ENCODE peak calls at places on chromosomes 16 and 17, in four cellular contexts. O is memory B cell, B is substantia nigra, X is fibroblast of gingiva. N is an unnamed sample.

GRCh38 chr17:80476877-80477646 is 655 bp upstream of the NPTX1 start:
- DNase-seq in X (no peak), B (no peak), O (peak), N (no peak)

GRCh38 chr17:68507581-68507980 is 4.6 kb upstream of the PRKAR1A start:
- DNase-seq in O (no peak), B (no peak), X (no peak), N (no peak)

GRCh38 chr17:146546-146945 is 9.2 kb downstream of the SCGB1C2 start:
- DNase-seq in O (peak), X (no peak), B (no peak), N (no peak)

GRCh38 chr16:9837481-9837880 is 344.7 kb downstream of the GRIN2A start:
- DNase-seq in X (no peak), B (no peak), O (no peak), N (no peak)

GRCh38 chr17:39951924-39952664 is 10.7 kb upstream of the GSDMA start:
- DNase-seq in X (no peak), B (no peak), O (no peak), N (no peak)

GRCh38 chr16:69187387-69187890 is 475 bp downstream of the SNTB2 start:
- DNase-seq in B (no peak), X (peak), O (peak), N (no peak)

GRCh38 chr17:49987681-49988441 is 7.2 kb downstream of the DLX3 start:
- DNase-seq in O (no peak), X (peak), B (no peak), N (no peak)

GRCh38 chr17:19897108-19897854 is 29.5 kb upstream of the ULK2 start:
- DNase-seq in O (no peak), B (no peak), X (no peak), N (no peak)

GRCh38 chr17:38476549-38476948 is 48.3 kb downstream of the ARHGAP23 start:
- DNase-seq in B (no peak), O (no peak), X (peak), N (no peak)

GRCh38 chr16:56279914-56280313 is 88.6 kb downstream of the GNAO1 start:
- DNase-seq in B (no peak), X (no peak), O (no peak), N (no peak)

GRCh38 chr17:30101686-30102390 is 14.8 kb upstream of the NSRP1 start:
- DNase-seq in B (no peak), X (no peak), O (no peak), N (no peak)

GRCh38 chr17:789160-789840 is 7.1 kb downstream of the MRM3 start:
- DNase-seq in B (no peak), X (no peak), O (no peak), N (no peak)

GRCh38 chr17:83195330-83196087 is 116.1 kb downstream of the METRNL start:
- DNase-seq in B (no peak), X (peak), O (no peak), N (peak)

GRCh38 chr16:56260378-56260987 is 69.2 kb downstream of the GNAO1 start:
- DNase-seq in O (no peak), X (no peak), B (no peak), N (no peak)

GRCh38 chr17:77613181-77613580 is 345.3 kb upstream of the TNRC6C start:
- DNase-seq in X (peak), B (no peak), O (no peak), N (no peak)

GRCh38 chr17:82666931-82667667 is 18.9 kb upstream of the WDR45B start:
- DNase-seq in X (no peak), O (no peak), B (no peak), N (no peak)

GRCh38 chr16:31472559-31473203 is 729 bp downstream of the TGFB1I1 start:
- DNase-seq in B (no peak), X (peak), O (no peak), N (peak)

GRCh38 chr17:3740611-3741073 is 16.9 kb downstream of the HASPIN start:
- DNase-seq in X (no peak), B (no peak), O (no peak), N (no peak)

GRCh38 chr16:87657621-87658192 is 55.4 kb downstream of the JPH3 start:
- DNase-seq in X (no peak), B (no peak), O (no peak), N (no peak)

GRCh38 chr17:39551879-39552278 is 55.8 kb downstream of the NEUROD2 start:
- DNase-seq in O (no peak), B (no peak), X (no peak), N (no peak)

GRCh38 chr17:76593338-76593737 is 7.7 kb upstream of the ST6GALNAC2 start:
- DNase-seq in O (no peak), B (no peak), X (no peak), N (no peak)

GRCh38 chr16:66984902-66985311 is 3.5 kb upstream of the CES4A start:
- DNase-seq in B (no peak), X (no peak), O (no peak), N (no peak)

GRCh38 chr16:47143677-47144558 is at the start of gene NETO2:
- DNase-seq in B (no peak), O (peak), X (peak), N (no peak)

GRCh38 chr17:78278139-78278741 is 46.8 kb downstream of the TMEM235 start:
- DNase-seq in X (no peak), B (no peak), O (no peak), N (no peak)

GRCh38 chr16:9402293-9402865 is 310.9 kb downstream of the HAPSTR1 start:
- DNase-seq in O (no peak), B (no peak), X (no peak), N (no peak)

GRCh38 chr17:74779948-74780400 is 3.8 kb upstream of the NAT9 start:
- DNase-seq in X (no peak), O (peak), B (no peak), N (no peak)

GRCh38 chr17:13352747-13353415 is 248.8 kb downstream of the HS3ST3A1 start:
- DNase-seq in X (no peak), O (no peak), B (no peak), N (no peak)

GRCh38 chr16:877242-878065 is 76.9 kb upstream of the GNG13 start:
- DNase-seq in X (no peak), B (no peak), O (peak), N (no peak)

N was measured in fibroblast of the conjunctiva.